ENCODE peak calls at places on chromosomes 11 and 22, in nine cellular contexts. One of them, this sample, is unnamed.

GRCh38 chr22:45246060-45246985 is 5.6 kb upstream of the KIAA0930 start:
- DNase-seq in tibial nerve: no peak
- DNase-seq in ovary: no peak
- DNase-seq in uterus: peak
- DNase-seq in body of pancreas: peak
- DNase-seq in neural progenitor cell: no peak
- DNase-seq in thoracic aorta: no peak
- DNase-seq in fibroblast of villous mesenchyme: peak
- DNase-seq in astrocyte: peak
- DNase-seq in this sample: no peak

GRCh38 chr11:85884581-85885021 is 29.4 kb downstream of the CCDC83 start:
- DNase-seq in thoracic aorta: no peak
- DNase-seq in uterus: no peak
- DNase-seq in ovary: no peak
- DNase-seq in tibial nerve: no peak
- DNase-seq in body of pancreas: no peak
- DNase-seq in neural progenitor cell: no peak
- DNase-seq in fibroblast of villous mesenchyme: no peak
- DNase-seq in astrocyte: peak
- DNase-seq in this sample: no peak

GRCh38 chr22:40572976-40573375 is 63.5 kb downstream of the MRTFA start:
- DNase-seq in astrocyte: no peak
- DNase-seq in tibial nerve: peak
- DNase-seq in ovary: no peak
- DNase-seq in neural progenitor cell: no peak
- DNase-seq in body of pancreas: no peak
- DNase-seq in thoracic aorta: no peak
- DNase-seq in fibroblast of villous mesenchyme: peak
- DNase-seq in uterus: no peak
- DNase-seq in this sample: no peak

GRCh38 chr22:43239102-43239875 is 52.4 kb upstream of the TTLL12 start:
- DNase-seq in body of pancreas: no peak
- DNase-seq in tibial nerve: no peak
- DNase-seq in neural progenitor cell: no peak
- DNase-seq in thoracic aorta: no peak
- DNase-seq in uterus: peak
- DNase-seq in astrocyte: no peak
- DNase-seq in ovary: peak
- DNase-seq in fibroblast of villous mesenchyme: peak
- DNase-seq in this sample: no peak

GRCh38 chr22:33825761-33826160 is 94.5 kb downstream of the LARGE1 start:
- DNase-seq in ovary: no peak
- DNase-seq in body of pancreas: no peak
- DNase-seq in thoracic aorta: no peak
- DNase-seq in neural progenitor cell: no peak
- DNase-seq in astrocyte: no peak
- DNase-seq in uterus: no peak
- DNase-seq in fibroblast of villous mesenchyme: no peak
- DNase-seq in tibial nerve: no peak
- DNase-seq in this sample: no peak

GRCh38 chr11:126564588-126564987 is 209.1 kb downstream of the ST3GAL4 start:
- DNase-seq in neural progenitor cell: peak
- DNase-seq in astrocyte: no peak
- DNase-seq in body of pancreas: no peak
- DNase-seq in fibroblast of villous mesenchyme: no peak
- DNase-seq in ovary: no peak
- DNase-seq in uterus: no peak
- DNase-seq in tibial nerve: no peak
- DNase-seq in thoracic aorta: no peak
- DNase-seq in this sample: no peak

GRCh38 chr11:95282337-95282751 is 51.3 kb upstream of the SESN3 start:
- DNase-seq in fibroblast of villous mesenchyme: peak
- DNase-seq in neural progenitor cell: peak
- DNase-seq in thoracic aorta: no peak
- DNase-seq in tibial nerve: no peak
- DNase-seq in body of pancreas: no peak
- DNase-seq in ovary: no peak
- DNase-seq in uterus: no peak
- DNase-seq in astrocyte: no peak
- DNase-seq in this sample: no peak

GRCh38 chr11:43517518-43517917 is 158.8 kb downstream of the TTC17 start:
- DNase-seq in neural progenitor cell: no peak
- DNase-seq in ovary: no peak
- DNase-seq in tibial nerve: no peak
- DNase-seq in astrocyte: peak
- DNase-seq in uterus: no peak
- DNase-seq in fibroblast of villous mesenchyme: no peak
- DNase-seq in thoracic aorta: no peak
- DNase-seq in body of pancreas: no peak
- DNase-seq in this sample: no peak

GRCh38 chr22:40310081-40310770 is 36.1 kb upstream of the ADSL start:
- DNase-seq in astrocyte: peak
- DNase-seq in fibroblast of villous mesenchyme: peak
- DNase-seq in uterus: peak
- DNase-seq in neural progenitor cell: no peak
- DNase-seq in thoracic aorta: no peak
- DNase-seq in tibial nerve: peak
- DNase-seq in ovary: no peak
- DNase-seq in body of pancreas: no peak
- DNase-seq in this sample: no peak

GRCh38 chr11:69443968-69444364 is 37.5 kb upstream of the LINC01488 start:
- DNase-seq in neural progenitor cell: no peak
- DNase-seq in fibroblast of villous mesenchyme: peak
- DNase-seq in thoracic aorta: no peak
- DNase-seq in body of pancreas: no peak
- DNase-seq in astrocyte: no peak
- DNase-seq in uterus: no peak
- DNase-seq in ovary: no peak
- DNase-seq in tibial nerve: no peak
- DNase-seq in this sample: no peak

GRCh38 chr11:67639438-67639859 is at the start of gene TBX10:
- DNase-seq in ovary: no peak
- DNase-seq in thoracic aorta: no peak
- DNase-seq in neural progenitor cell: no peak
- DNase-seq in body of pancreas: no peak
- DNase-seq in tibial nerve: no peak
- DNase-seq in uterus: no peak
- DNase-seq in astrocyte: no peak
- DNase-seq in fibroblast of villous mesenchyme: no peak
- DNase-seq in this sample: no peak

GRCh38 chr22:20953668-20954500 is 13.2 kb upstream of the AIFM3 start:
- DNase-seq in astrocyte: no peak
- DNase-seq in body of pancreas: peak
- DNase-seq in fibroblast of villous mesenchyme: peak
- DNase-seq in thoracic aorta: no peak
- DNase-seq in tibial nerve: peak
- DNase-seq in ovary: no peak
- DNase-seq in uterus: peak
- DNase-seq in neural progenitor cell: no peak
- DNase-seq in this sample: no peak

GRCh38 chr11:269146-269890 is 8.9 kb upstream of the NLRP6 start:
- DNase-seq in uterus: no peak
- DNase-seq in tibial nerve: peak
- DNase-seq in body of pancreas: no peak
- DNase-seq in fibroblast of villous mesenchyme: peak
- DNase-seq in neural progenitor cell: no peak
- DNase-seq in ovary: no peak
- DNase-seq in astrocyte: no peak
- DNase-seq in thoracic aorta: no peak
- DNase-seq in this sample: no peak
- H3K4me3 ChIP-seq in uterus: no peak
- H3K4me3 ChIP-seq in tibial nerve: no peak
- H3K4me3 ChIP-seq in body of pancreas: no peak
- H3K4me3 ChIP-seq in fibroblast of villous mesenchyme: peak
- H3K4me3 ChIP-seq in neural progenitor cell: no peak
- H3K4me3 ChIP-seq in ovary: no peak
- H3K4me3 ChIP-seq in astrocyte: no peak
- H3K4me3 ChIP-seq in thoracic aorta: peak
- H3K4me3 ChIP-seq in this sample: no peak

GRCh38 chr11:130865772-130866114 is 50.5 kb downstream of the SNX19 start:
- DNase-seq in body of pancreas: no peak
- DNase-seq in uterus: no peak
- DNase-seq in fibroblast of villous mesenchyme: no peak
- DNase-seq in neural progenitor cell: no peak
- DNase-seq in tibial nerve: no peak
- DNase-seq in astrocyte: no peak
- DNase-seq in thoracic aorta: no peak
- DNase-seq in ovary: no peak
- DNase-seq in this sample: no peak
- TF ChIP-seq CTCF in body of pancreas: no peak
- TF ChIP-seq CTCF in uterus: no peak
- TF ChIP-seq CTCF in fibroblast of villous mesenchyme: no peak
- TF ChIP-seq CTCF in neural progenitor cell: no peak
- TF ChIP-seq CTCF in tibial nerve: no peak
- TF ChIP-seq CTCF in astrocyte: no peak
- TF ChIP-seq CTCF in thoracic aorta: no peak
- TF ChIP-seq CTCF in ovary: no peak
- TF ChIP-seq CTCF in this sample: no peak

GRCh38 chr11:118304227-118304808 is at the start of gene CD3E:
- DNase-seq in fibroblast of villous mesenchyme: no peak
- DNase-seq in astrocyte: no peak
- DNase-seq in tibial nerve: no peak
- DNase-seq in neural progenitor cell: no peak
- DNase-seq in uterus: no peak
- DNase-seq in thoracic aorta: no peak
- DNase-seq in ovary: no peak
- DNase-seq in body of pancreas: no peak
- DNase-seq in this sample: no peak
- H3K4me3 ChIP-seq in fibroblast of villous mesenchyme: no peak
- H3K4me3 ChIP-seq in astrocyte: no peak
- H3K4me3 ChIP-seq in tibial nerve: no peak
- H3K4me3 ChIP-seq in neural progenitor cell: no peak
- H3K4me3 ChIP-seq in uterus: no peak
- H3K4me3 ChIP-seq in thoracic aorta: peak
- H3K4me3 ChIP-seq in ovary: no peak
- H3K4me3 ChIP-seq in body of pancreas: no peak
- H3K4me3 ChIP-seq in this sample: no peak

DNA sequence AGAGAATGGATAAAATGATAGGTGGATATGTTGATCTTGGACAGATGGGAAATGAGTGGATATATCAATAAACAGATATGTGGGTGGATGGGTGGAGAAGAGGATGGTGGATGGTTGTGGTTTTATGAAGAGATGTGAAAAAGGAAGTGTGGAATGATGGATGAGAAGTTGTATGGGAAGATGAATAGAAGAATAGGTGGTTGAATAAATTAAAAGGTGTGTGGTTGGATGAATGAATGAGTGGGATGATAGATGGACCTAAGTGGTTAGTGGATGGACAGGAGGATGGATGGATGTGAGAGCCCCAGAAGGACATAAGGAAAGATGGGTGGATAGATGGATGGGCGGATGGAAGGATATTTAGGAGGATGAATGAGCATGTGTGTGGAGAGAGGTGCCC is 913 bp upstream of the CD44 start:
- DNase-seq in astrocyte: peak
- DNase-seq in neural progenitor cell: no peak
- DNase-seq in ovary: no peak
- DNase-seq in fibroblast of villous mesenchyme: no peak
- DNase-seq in body of pancreas: no peak
- DNase-seq in thoracic aorta: no peak
- DNase-seq in uterus: no peak
- DNase-seq in tibial nerve: no peak
- DNase-seq in this sample: no peak
- TF ChIP-seq CTCF in astrocyte: no peak
- TF ChIP-seq CTCF in neural progenitor cell: no peak
- TF ChIP-seq CTCF in ovary: no peak
- TF ChIP-seq CTCF in fibroblast of villous mesenchyme: no peak
- TF ChIP-seq CTCF in body of pancreas: no peak
- TF ChIP-seq CTCF in thoracic aorta: no peak
- TF ChIP-seq CTCF in uterus: no peak
- TF ChIP-seq CTCF in tibial nerve: no peak
- TF ChIP-seq CTCF in this sample: no peak

GRCh38 chr22:49966716-49967332 is 6.3 kb downstream of the PIM3 start:
- DNase-seq in astrocyte: no peak
- DNase-seq in ovary: peak
- DNase-seq in fibroblast of villous mesenchyme: peak
- DNase-seq in uterus: peak
- DNase-seq in thoracic aorta: peak
- DNase-seq in neural progenitor cell: peak
- DNase-seq in tibial nerve: peak
- DNase-seq in body of pancreas: peak
- DNase-seq in this sample: no peak
- H3K4me3 ChIP-seq in astrocyte: no peak
- H3K4me3 ChIP-seq in ovary: no peak
- H3K4me3 ChIP-seq in fibroblast of villous mesenchyme: no peak
- H3K4me3 ChIP-seq in uterus: peak
- H3K4me3 ChIP-seq in thoracic aorta: peak
- H3K4me3 ChIP-seq in neural progenitor cell: no peak
- H3K4me3 ChIP-seq in tibial nerve: no peak
- H3K4me3 ChIP-seq in body of pancreas: no peak
- H3K4me3 ChIP-seq in this sample: no peak

GRCh38 chr11:79168530-79169110 is 272.2 kb downstream of the TENM4 start:
- DNase-seq in astrocyte: no peak
- DNase-seq in uterus: no peak
- DNase-seq in fibroblast of villous mesenchyme: no peak
- DNase-seq in thoracic aorta: no peak
- DNase-seq in neural progenitor cell: no peak
- DNase-seq in ovary: no peak
- DNase-seq in tibial nerve: no peak
- DNase-seq in body of pancreas: no peak
- DNase-seq in this sample: no peak

GRCh38 chr11:79170289-79170688 is 270.5 kb downstream of the TENM4 start:
- DNase-seq in neural progenitor cell: no peak
- DNase-seq in uterus: no peak
- DNase-seq in ovary: no peak
- DNase-seq in body of pancreas: no peak
- DNase-seq in astrocyte: no peak
- DNase-seq in tibial nerve: no peak
- DNase-seq in thoracic aorta: no peak
- DNase-seq in fibroblast of villous mesenchyme: no peak
- DNase-seq in this sample: no peak

GRCh38 chr11:79179087-79179486 is 261.7 kb downstream of the TENM4 start:
- DNase-seq in body of pancreas: no peak
- DNase-seq in astrocyte: no peak
- DNase-seq in thoracic aorta: no peak
- DNase-seq in neural progenitor cell: no peak
- DNase-seq in fibroblast of villous mesenchyme: peak
- DNase-seq in tibial nerve: no peak
- DNase-seq in ovary: no peak
- DNase-seq in uterus: no peak
- DNase-seq in this sample: no peak

GRCh38 chr11:79174045-79175008 is 266.5 kb downstream of the TENM4 start:
- DNase-seq in body of pancreas: no peak
- DNase-seq in uterus: peak
- DNase-seq in ovary: peak
- DNase-seq in thoracic aorta: no peak
- DNase-seq in fibroblast of villous mesenchyme: no peak
- DNase-seq in tibial nerve: no peak
- DNase-seq in astrocyte: peak
- DNase-seq in neural progenitor cell: peak
- DNase-seq in this sample: no peak

GRCh38 chr11:79173615-79174014 is 267.2 kb downstream of the TENM4 start:
- DNase-seq in neural progenitor cell: no peak
- DNase-seq in ovary: peak
- DNase-seq in body of pancreas: no peak
- DNase-seq in fibroblast of villous mesenchyme: peak
- DNase-seq in uterus: peak
- DNase-seq in astrocyte: peak
- DNase-seq in thoracic aorta: no peak
- DNase-seq in tibial nerve: peak
- DNase-seq in this sample: no peak
- TF ChIP-seq CTCF in neural progenitor cell: no peak
- TF ChIP-seq CTCF in ovary: no peak
- TF ChIP-seq CTCF in body of pancreas: no peak
- TF ChIP-seq CTCF in fibroblast of villous mesenchyme: no peak
- TF ChIP-seq CTCF in uterus: no peak
- TF ChIP-seq CTCF in astrocyte: no peak
- TF ChIP-seq CTCF in thoracic aorta: no peak
- TF ChIP-seq CTCF in tibial nerve: no peak
- TF ChIP-seq CTCF in this sample: no peak

This sample was measured in LNCaP clone FGC.